ENCODE peak calls at places on chromosomes 2 and 18, in eight cellular contexts. W, X, N, D, F, O, T and V are unnamed samples.

GRCh38 chr2:64232266-64232665 is 88.0 kb upstream of the PELI1 start:
- DNase-seq in W (no peak), X (no peak), N (no peak), D (no peak), F (no peak), O (no peak), T (no peak), V (no peak)

GRCh38 chr2:5188636-5189035 is 503.5 kb upstream of the SOX11 start:
- DNase-seq in W (no peak), X (no peak), N (no peak), D (no peak), F (no peak), O (no peak), T (no peak), V (no peak)

GRCh38 chr2:46985512-46985911 is 69.9 kb upstream of the MCFD2 start:
- DNase-seq in W (no peak), X (no peak), N (no peak), D (no peak), F (peak), O (peak), T (no peak), V (no peak)

GRCh38 chr2:96661324-96661723 is 18.8 kb downstream of the FER1L5 start:
- DNase-seq in W (no peak), X (no peak), N (no peak), D (no peak), F (no peak), O (no peak), T (no peak), V (no peak)

GRCh38 chr2:105631011-105631410 is 113.7 kb upstream of the NCK2 start:
- DNase-seq in W (no peak), X (no peak), N (no peak), D (no peak), F (no peak), O (no peak), T (no peak), V (no peak)

GRCh38 chr18:26416652-26417150 is 131.7 kb downstream of the KCTD1 start:
- DNase-seq in W (no peak), X (no peak), N (no peak), D (no peak), F (no peak), O (no peak), T (no peak), V (no peak)

GRCh38 chr18:11495441-11495840 is 114.0 kb upstream of the SLC35G4 start:
- DNase-seq in W (no peak), X (no peak), N (no peak), D (no peak), F (no peak), O (no peak), T (no peak), V (no peak)

GRCh38 chr2:177929662-177930522 is 142.7 kb downstream of the PDE11A start:
- DNase-seq in W (no peak), X (no peak), N (no peak), D (no peak), F (no peak), O (no peak), T (no peak), V (no peak)

GRCh38 chr2:99880148-99880983 is 262.0 kb downstream of the AFF3 start:
- DNase-seq in W (no peak), X (peak), N (no peak), D (no peak), F (no peak), O (peak), T (peak), V (no peak)

GRCh38 chr2:237178396-237178795 is 92.7 kb downstream of the COPS8 start:
- DNase-seq in W (no peak), X (no peak), N (no peak), D (no peak), F (no peak), O (peak), T (no peak), V (peak)

GRCh38 chr2:133836220-133836619 is 268.0 kb upstream of the NCKAP5 start:
- DNase-seq in W (no peak), X (no peak), N (no peak), D (peak), F (no peak), O (no peak), T (no peak), V (no peak)

GRCh38 chr2:240571314-240571973 is 3.2 kb downstream of the RNPEPL1 start:
- DNase-seq in W (peak), X (no peak), N (peak), D (no peak), F (no peak), O (no peak), T (no peak), V (no peak)

GRCh38 chr2:65554765-65555561 is 122.6 kb upstream of the SPRED2 start:
- DNase-seq in W (no peak), X (no peak), N (no peak), D (peak), F (no peak), O (peak), T (no peak), V (no peak)

GRCh38 chr2:29187926-29188325 is 72.7 kb downstream of the CLIP4 start:
- DNase-seq in W (no peak), X (peak), N (no peak), D (no peak), F (no peak), O (peak), T (no peak), V (peak)

GRCh38 chr18:47758000-47758399 is 172.5 kb downstream of the SMAD2 start:
- DNase-seq in W (no peak), X (no peak), N (no peak), D (peak), F (no peak), O (no peak), T (no peak), V (no peak)

GRCh38 chr2:141555876-141556470 is 574.8 kb downstream of the LRP1B start:
- DNase-seq in W (no peak), X (no peak), N (no peak), D (no peak), F (no peak), O (no peak), T (no peak), V (no peak)

GRCh38 chr18:67265464-67266245 is 250.9 kb downstream of the DSEL start:
- DNase-seq in W (no peak), X (peak), N (no peak), D (no peak), F (no peak), O (peak), T (no peak), V (peak)

GRCh38 chr2:138503652-138504051 is 2.1 kb downstream of the SPOPL start:
- DNase-seq in W (no peak), X (no peak), N (no peak), D (peak), F (no peak), O (no peak), T (no peak), V (no peak)

GRCh38 chr18:35478520-35479435 is 19.0 kb downstream of the INO80C start:
- DNase-seq in W (no peak), X (peak), N (no peak), D (no peak), F (no peak), O (peak), T (no peak), V (peak)

GRCh38 chr2:226994775-226995174 is 158.9 kb downstream of the RHBDD1 start:
- DNase-seq in W (no peak), X (no peak), N (no peak), D (peak), F (no peak), O (no peak), T (no peak), V (no peak)

GRCh38 chr18:304887-305529 is 37.2 kb upstream of the THOC1 start:
- DNase-seq in W (no peak), X (no peak), N (no peak), D (no peak), F (no peak), O (no peak), T (no peak), V (no peak)

GRCh38 chr2:6224267-6224666 is 532.1 kb downstream of the SOX11 start:
- DNase-seq in W (no peak), X (no peak), N (no peak), D (peak), F (no peak), O (no peak), T (no peak), V (no peak)

GRCh38 chr2:20103514-20103913 is 52.1 kb upstream of the LAPTM4A start:
- DNase-seq in W (no peak), X (peak), N (no peak), D (no peak), F (no peak), O (peak), T (no peak), V (no peak)

GRCh38 chr2:19859565-19859964 is 42.2 kb downstream of the TTC32 start:
- DNase-seq in W (no peak), X (no peak), N (no peak), D (no peak), F (no peak), O (peak), T (no peak), V (no peak)

GRCh38 chr2:84841577-84841976 is 39.3 kb downstream of the TRABD2A start:
- DNase-seq in W (no peak), X (no peak), N (no peak), D (no peak), F (no peak), O (no peak), T (no peak), V (no peak)

GRCh38 chr18:76256897-76257500 is 238.0 kb downstream of the ZNF516 start:
- DNase-seq in W (no peak), X (peak), N (peak), D (peak), F (no peak), O (peak), T (peak), V (peak)

GRCh38 chr2:221484761-221485499 is 87.2 kb downstream of the EPHA4 start:
- DNase-seq in W (no peak), X (no peak), N (no peak), D (no peak), F (no peak), O (no peak), T (no peak), V (no peak)

GRCh38 chr2:154375625-154376020 is 322.9 kb upstream of the KCNJ3 start:
- DNase-seq in W (no peak), X (peak), N (no peak), D (peak), F (no peak), O (no peak), T (no peak), V (peak)

GRCh38 chr2:145221511-145221910 is 701.6 kb upstream of the ZEB2 start:
- DNase-seq in W (no peak), X (no peak), N (no peak), D (no peak), F (no peak), O (no peak), T (no peak), V (no peak)

GRCh38 chr2:183164111-183165015 is 40.1 kb downstream of the NUP35 start:
- DNase-seq in W (no peak), X (peak), N (no peak), D (no peak), F (no peak), O (no peak), T (no peak), V (no peak)

GRCh38 chr2:130755234-130756040 is at the start of gene AMER3:
- DNase-seq in W (peak), X (no peak), N (no peak), D (no peak), F (no peak), O (no peak), T (peak), V (no peak)

GRCh38 chr2:112601754-112602153 is 17.3 kb downstream of the CHCHD5 start:
- DNase-seq in W (no peak), X (no peak), N (no peak), D (no peak), F (no peak), O (no peak), T (no peak), V (no peak)

GRCh38 chr2:185279999-185280398 is 458.6 kb upstream of the FSIP2 start:
- DNase-seq in W (no peak), X (peak), N (no peak), D (peak), F (no peak), O (peak), T (no peak), V (peak)

GRCh38 chr2:26942543-26943295 is 27.7 kb upstream of the MAPRE3 start:
- DNase-seq in W (no peak), X (peak), N (no peak), D (peak), F (peak), O (peak), T (peak), V (peak)
- H3K4me3 ChIP-seq in W (no peak), X (no peak), N (no peak), D (no peak), F (no peak), O (no peak), T (no peak), V (no peak)

DNA sequence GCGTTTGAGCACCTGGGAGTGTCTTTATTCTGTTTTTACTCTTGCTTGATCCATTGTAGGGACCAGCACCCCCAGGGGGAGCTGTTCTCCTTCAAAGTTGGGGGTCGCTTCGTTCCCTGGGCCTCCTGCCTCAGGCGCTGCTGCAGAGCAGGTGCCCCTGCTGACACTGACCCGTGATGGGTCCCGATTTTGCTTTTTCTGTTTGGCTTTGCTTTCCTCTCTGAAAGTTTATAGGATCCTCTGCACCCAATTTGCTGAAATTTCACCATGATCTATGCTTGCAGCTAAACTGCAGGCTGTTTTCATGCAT is 22.9 kb upstream of the FAHD2A start:
- DNase-seq in W (no peak), X (no peak), N (no peak), D (peak), F (no peak), O (no peak), T (no peak), V (no peak)
- TF ChIP-seq CTCF in W (no peak), X (no peak), N (no peak), D (peak), F (no peak), O (peak), T (no peak), V (no peak)

DNA sequence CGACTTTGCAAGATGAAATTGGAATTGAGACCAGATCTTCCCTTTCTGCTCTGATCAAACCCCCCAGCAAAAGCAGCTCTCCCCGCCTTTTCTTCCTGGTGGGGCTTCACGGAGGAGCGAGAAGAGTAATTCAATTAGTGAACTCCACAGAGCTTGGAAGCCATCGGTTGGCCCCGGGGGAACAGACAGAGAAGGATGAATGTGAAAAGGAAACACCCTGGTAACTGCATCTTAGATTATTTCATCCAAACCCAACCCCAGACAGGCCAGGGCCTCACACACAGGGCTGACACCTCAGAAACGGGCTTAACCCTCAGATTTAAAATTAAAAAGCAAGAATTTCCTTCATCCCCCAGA is 18.3 kb downstream of the SMAD7 start:
- DNase-seq in W (no peak), X (no peak), N (no peak), D (no peak), F (no peak), O (no peak), T (no peak), V (no peak)
- H3K4me3 ChIP-seq in W (no peak), X (no peak), N (no peak), D (peak), F (no peak), O (no peak), T (no peak), V (peak)

GRCh38 chr2:232315049-232315922 is 63.3 kb upstream of the ALPP start:
- DNase-seq in W (no peak), X (peak), N (no peak), D (no peak), F (peak), O (peak), T (peak), V (no peak)
- TF ChIP-seq CTCF in W (no peak), X (peak), N (no peak), D (no peak), F (no peak), O (no peak), T (no peak), V (no peak)

GRCh38 chr2:195486520-195486919 is 170.5 kb upstream of the SLC39A10 start:
- DNase-seq in W (no peak), X (no peak), N (no peak), D (no peak), F (no peak), O (no peak), T (no peak), V (no peak)

GRCh38 chr2:195490304-195490703 is 166.7 kb upstream of the SLC39A10 start:
- DNase-seq in W (no peak), X (no peak), N (no peak), D (no peak), F (no peak), O (no peak), T (no peak), V (no peak)

GRCh38 chr2:195489101-195489500 is 167.9 kb upstream of the SLC39A10 start:
- DNase-seq in W (no peak), X (peak), N (no peak), D (no peak), F (no peak), O (peak), T (no peak), V (peak)

GRCh38 chr2:195488567-195488966 is 168.5 kb upstream of the SLC39A10 start:
- DNase-seq in W (no peak), X (no peak), N (no peak), D (no peak), F (no peak), O (peak), T (no peak), V (no peak)

DNA sequence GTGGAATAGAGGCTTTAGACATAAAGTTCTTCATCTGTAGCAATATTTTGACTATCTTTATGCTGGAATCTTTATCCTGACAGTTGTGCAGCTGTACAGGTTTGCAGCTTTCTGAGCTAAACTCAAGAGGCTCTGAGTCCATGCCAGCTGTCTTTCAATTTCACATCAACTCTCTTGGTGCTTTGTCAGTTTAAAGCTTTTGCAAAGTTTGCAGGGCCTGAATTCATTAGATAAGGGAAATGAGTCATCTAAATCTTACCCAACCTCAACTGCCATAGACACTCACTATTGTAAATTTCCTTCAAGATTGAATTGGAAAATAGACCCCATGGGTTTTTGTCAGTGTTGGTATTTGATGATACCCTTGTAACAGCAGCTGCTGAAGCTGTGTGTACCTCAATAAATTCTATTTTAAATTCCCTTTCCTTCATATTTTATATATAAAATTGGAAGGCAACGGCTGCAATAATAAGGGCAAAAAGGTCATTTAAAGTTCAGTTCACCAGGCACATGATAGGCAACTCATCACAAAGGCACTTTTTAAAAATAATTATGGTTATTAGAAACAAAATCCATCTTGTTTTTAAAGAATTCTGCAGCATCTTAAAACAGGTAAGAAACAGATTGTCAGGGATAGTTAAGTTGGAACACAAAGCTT is 169.9 kb upstream of the SLC39A10 start:
- DNase-seq in W (no peak), X (peak), N (no peak), D (peak), F (no peak), O (peak), T (no peak), V (peak)
- H3K4me3 ChIP-seq in W (no peak), X (no peak), N (no peak), D (no peak), F (no peak), O (no peak), T (no peak), V (no peak)

GRCh38 chr2:156334496-156335478 is 2.3 kb upstream of the NR4A2 start:
- DNase-seq in W (peak), X (peak), N (peak), D (peak), F (peak), O (peak), T (peak), V (peak)
- TF ChIP-seq CTCF in W (no peak), X (peak), N (no peak), D (no peak), F (no peak), O (peak), T (peak), V (peak)